ENCODE peak calls at places on chromosomes 6 and 20, in eight cellular contexts. K is transverse colon, N is neural progenitor cell, V is NCI-H2029 treated with DMSO at 0.1 percent for 48 hours, R is cardiac septum, W is lung, X is fibroblast of the conjunctiva, B is MM.1S. D is an unnamed sample.

GRCh38 chr20:23115823-23116222 is 29.7 kb upstream of the CD93 start:
- DNase-seq in K (no peak), N (no peak), V (no peak), R (no peak), W (no peak), X (no peak), B (no peak), D (no peak)

GRCh38 chr6:37756141-37756540 is 58.5 kb upstream of the MDGA1 start:
- DNase-seq in K (no peak), N (no peak), V (no peak), R (no peak), W (no peak), X (no peak), B (no peak), D (no peak)

GRCh38 chr6:15479761-15480160 is 183.1 kb downstream of the DTNBP1 start:
- DNase-seq in K (no peak), N (no peak), V (peak), R (no peak), W (no peak), X (no peak), B (no peak), D (no peak)

GRCh38 chr6:20092071-20092566 is 120.2 kb downstream of the MBOAT1 start:
- DNase-seq in K (no peak), N (peak), V (peak), R (no peak), W (no peak), X (peak), B (peak), D (no peak)

GRCh38 chr6:135935951-135936601 is 84.6 kb downstream of the PDE7B start:
- DNase-seq in K (no peak), N (no peak), V (peak), R (no peak), W (no peak), X (peak), B (no peak), D (no peak)

GRCh38 chr6:42451146-42451594 is 556 bp downstream of the TRERF1 start:
- DNase-seq in K (no peak), N (no peak), V (peak), R (no peak), W (no peak), X (no peak), B (peak), D (peak)

GRCh38 chr20:32675223-32675975 is 1.7 kb upstream of the C20orf203 start:
- DNase-seq in K (no peak), N (peak), V (peak), R (no peak), W (no peak), X (no peak), B (no peak), D (peak)

GRCh38 chr6:33707771-33708170 is 3.7 kb downstream of the UQCC2 start:
- DNase-seq in K (no peak), N (no peak), V (no peak), R (no peak), W (no peak), X (no peak), B (no peak), D (no peak)